ENCODE peak calls at places on chromosomes 6 and 20, in eight cellular contexts. A is A172; R is activated naive CD4-positive, alpha-beta T cell; F is immature natural killer cell; S is myocyte; G is RPMI7951; H is Peyer's patch; J is activated CD4-positive, alpha-beta T cell treated with anti-CD3 and anti-CD28 coated beads for 36 hours. U is an unnamed sample.
A peak's percentile ranks its signal among the peaks of the same experiment; 100 is the strongest.

GRCh38 chr6:157895585-157895984 is 72.5 kb downstream of the SNX9 start:
- DNase-seq in F (no peak), G (no peak), J (no peak), A (no peak), S (no peak), R (no peak), H (no peak), U (no peak)

GRCh38 chr6:137763861-137764260 is 103.2 kb upstream of the TNFAIP3 start:
- DNase-seq in R (no peak), J (no peak), G (no peak), F (no peak), H (no peak), S (no peak), A (no peak), U (no peak)

GRCh38 chr6:78868124-78868523 is 773 bp downstream of the IRAK1BP1 start:
- DNase-seq in J (no peak), F (no peak), A (no peak), R (no peak), S (no peak), G (no peak), H (no peak), U (peak; percentile 5)

GRCh38 chr20:46374383-46374782 is 32.0 kb downstream of the ELMO2 start:
- DNase-seq in F (no peak), J (no peak), A (no peak), H (no peak), G (no peak), R (no peak), S (no peak), U (no peak)

GRCh38 chr6:150632785-150633465 is 33.2 kb downstream of the PLEKHG1 start:
- DNase-seq in H (no peak), J (peak; percentile 12), F (no peak), S (no peak), A (no peak), G (no peak), R (no peak), U (no peak)

GRCh38 chr20:5448449-5449118 is 131.8 kb upstream of the PROKR2 start:
- DNase-seq in G (peak; percentile 51), F (peak; percentile 42), A (peak; percentile 63), S (peak; percentile 60), R (peak; percentile 5), J (peak; percentile 73), H (no peak), U (peak; percentile 51)

GRCh38 chr6:43070028-43070632 is 6.0 kb upstream of the PTK7 start:
- DNase-seq in J (peak; percentile 47), A (peak; percentile 40), S (peak; percentile 59), R (no peak), G (peak; percentile 65), H (no peak), F (peak; percentile 18), U (peak; percentile 77)

GRCh38 chr6:14035448-14035847 is 82.1 kb upstream of the CD83 start:
- DNase-seq in J (no peak), R (no peak), S (peak; percentile 86), H (no peak), G (peak; percentile 84), A (peak; percentile 90), F (no peak), U (peak; percentile 92)

GRCh38 chr20:44015733-44016103 is 101.1 kb downstream of the TOX2 start:
- DNase-seq in J (no peak), A (no peak), F (no peak), S (no peak), R (no peak), H (no peak), G (no peak), U (no peak)

GRCh38 chr20:42646250-42646649 is 543.5 kb downstream of the PTPRT start:
- DNase-seq in F (no peak), G (no peak), R (no peak), H (no peak), S (no peak), J (no peak), A (no peak), U (no peak)

GRCh38 chr20:9147553-9148024 is 78.7 kb downstream of the PLCB4 start:
- DNase-seq in R (no peak), H (no peak), F (no peak), A (peak; percentile 49), G (peak; percentile 90), S (peak; percentile 24), J (no peak), U (peak; percentile 80)

GRCh38 chr6:36539814-36540568 is 7.3 kb downstream of the STK38 start:
- DNase-seq in G (no peak), H (no peak), R (no peak), J (peak; percentile 32), S (no peak), F (peak; percentile 54), A (no peak), U (no peak)

GRCh38 chr6:73309784-73310502 is 44.1 kb downstream of the DPPA5 start:
- DNase-seq in A (peak; percentile 59), H (peak; percentile 70), R (no peak), J (peak; percentile 79), G (peak; percentile 46), S (peak; percentile 46), F (peak; percentile 56), U (peak; percentile 69)

GRCh38 chr6:667253-667927 is 10.5 kb upstream of the HUS1B start:
- DNase-seq in J (no peak), F (no peak), R (no peak), S (no peak), G (no peak), H (no peak), A (no peak), U (no peak)

GRCh38 chr6:141484726-141485125 is 648.0 kb upstream of the GJE1 start:
- DNase-seq in A (peak; percentile 81), F (peak; percentile 46), H (no peak), J (peak; percentile 41), S (no peak), G (peak; percentile 90), R (no peak), U (peak; percentile 12)

GRCh38 chr20:23613676-23614075 is 8.0 kb upstream of the CST9 start:
- DNase-seq in J (no peak), S (no peak), R (no peak), F (no peak), H (no peak), A (no peak), G (no peak), U (no peak)

GRCh38 chr6:123316733-123317323 is 319.9 kb downstream of the TRDN start:
- DNase-seq in H (no peak), S (peak; percentile 11), R (no peak), G (peak; percentile 1), A (no peak), J (no peak), F (no peak), U (peak; percentile 1)

GRCh38 chr6:134080171-134080795 is 27.9 kb upstream of the SLC2A12 start:
- DNase-seq in R (no peak), G (peak; percentile 85), H (no peak), S (peak; percentile 66), J (no peak), A (peak; percentile 46), F (no peak), U (no peak)

GRCh38 chr6:133169901-133170300 is 71.3 kb upstream of the EYA4 start:
- DNase-seq in G (no peak), S (no peak), R (no peak), A (no peak), J (no peak), F (no peak), H (no peak), U (no peak)

GRCh38 chr20:9617062-9617461 is 102.7 kb downstream of the LAMP5 start:
- DNase-seq in H (peak; percentile 56), R (peak; percentile 9), S (peak; percentile 61), G (peak; percentile 64), J (peak; percentile 76), F (peak; percentile 38), A (peak; percentile 56), U (peak; percentile 68)

GRCh38 chr6:83696674-83697073 is 12.2 kb downstream of the SNAP91 start:
- DNase-seq in R (no peak), G (no peak), F (no peak), J (no peak), S (peak; percentile 17), A (peak; percentile 21), H (no peak), U (peak; percentile 18)

GRCh38 chr6:154509421-154510143 is 903 bp downstream of the CNKSR3 start:
- DNase-seq in S (peak; percentile 42), F (no peak), G (peak; percentile 48), J (peak; percentile 33), H (peak; percentile 67), A (peak; percentile 23), R (no peak), U (peak; percentile 51)

GRCh38 chr20:56582557-56582956 is 46.5 kb upstream of the TFAP2C start:
- DNase-seq in J (no peak), G (no peak), R (no peak), S (no peak), H (no peak), A (no peak), F (no peak), U (no peak)

GRCh38 chr6:127131275-127131674 is 12.8 kb downstream of the RSPO3 start:
- DNase-seq in A (no peak), H (no peak), J (no peak), R (no peak), G (no peak), S (no peak), F (no peak), U (no peak)

GRCh38 chr6:20705741-20706140 is 171.5 kb downstream of the CDKAL1 start:
- DNase-seq in H (no peak), R (no peak), A (no peak), G (no peak), F (no peak), J (peak; percentile 23), S (no peak), U (no peak)

GRCh38 chr6:119035459-119035858 is 43.0 kb downstream of the FAM184A start:
- DNase-seq in R (no peak), H (no peak), A (no peak), S (no peak), J (no peak), G (no peak), F (no peak), U (no peak)

GRCh38 chr20:1861347-1861987 is 33.7 kb upstream of the SIRPA start:
- DNase-seq in S (peak; percentile 21), H (peak; percentile 64), G (peak; percentile 49), J (no peak), A (no peak), R (no peak), F (no peak), U (peak; percentile 40)

GRCh38 chr20:2521369-2522305 is 12.9 kb upstream of the ZNF343 start:
- DNase-seq in S (peak; percentile 49), F (peak; percentile 41), H (no peak), J (peak; percentile 74), G (peak; percentile 49), A (no peak), R (peak; percentile 7), U (peak; percentile 30)

GRCh38 chr6:30169658-30170614 is 6.6 kb downstream of the TRIM15 start:
- DNase-seq in H (no peak), F (peak; percentile 21), S (peak; percentile 65), A (peak; percentile 40), R (no peak), J (peak; percentile 16), G (peak; percentile 59), U (peak; percentile 65)

GRCh38 chr6:7542878-7543394 is 1.5 kb downstream of the DSP start:
- DNase-seq in J (peak; percentile 9), G (no peak), F (no peak), S (peak; percentile 47), A (peak; percentile 59), H (peak; percentile 86), R (no peak), U (peak; percentile 86)

GRCh38 chr6:163415176-163415619 is 680 bp downstream of the QKI start:
- DNase-seq in F (no peak), J (peak; percentile 49), S (no peak), R (no peak), A (no peak), G (no peak), H (peak; percentile 54), U (no peak)

GRCh38 chr20:37394543-37395410 is 48.8 kb downstream of the SRC start:
- DNase-seq in R (no peak), H (no peak), F (no peak), J (no peak), S (peak; percentile 22), G (no peak), A (no peak), U (peak; percentile 34)

GRCh38 chr20:62548483-62548882 is 72.7 kb upstream of the GATA5 start:
- DNase-seq in R (no peak), F (peak; percentile 50), A (no peak), H (no peak), G (no peak), S (no peak), J (no peak), U (no peak)

GRCh38 chr20:36217226-36217625 is 19.1 kb upstream of the AAR2 start:
- DNase-seq in S (no peak), G (no peak), J (no peak), H (no peak), R (no peak), A (no peak), F (no peak), U (no peak)

U was measured in EH.